ENCODE peak calls at places on chromosomes 11 and 22, in five cellular contexts. One of them, this sample, is unnamed.
A peak's percentile ranks its signal among the peaks of the same experiment; 100 is the strongest.

GRCh38 chr22:22507743-22508273 is 734 bp downstream of the ZNF280B start:
- DNase-seq in NCI-H1436 treated with DMSO at 0.1 percent for 48 hours: no peak
- DNase-seq in IMR-90: no peak
- DNase-seq in mesendoderm: peak; percentile 25
- DNase-seq in CD8-positive, alpha-beta memory T cell: no peak
- DNase-seq in this sample: no peak

GRCh38 chr11:13140873-13141655 is 131.9 kb downstream of the RASSF10 start:
- DNase-seq in mesendoderm: no peak
- DNase-seq in IMR-90: peak; percentile 38
- DNase-seq in NCI-H1436 treated with DMSO at 0.1 percent for 48 hours: no peak
- DNase-seq in CD8-positive, alpha-beta memory T cell: no peak
- DNase-seq in this sample: no peak

GRCh38 chr22:36506637-36507517 is at the start of gene FOXRED2:
- DNase-seq in IMR-90: peak; percentile 68
- DNase-seq in CD8-positive, alpha-beta memory T cell: peak; percentile 85
- DNase-seq in mesendoderm: peak; percentile 94
- DNase-seq in NCI-H1436 treated with DMSO at 0.1 percent for 48 hours: peak; percentile 60
- DNase-seq in this sample: peak; percentile 89

GRCh38 chr11:114242032-114242431 is 54.2 kb upstream of the NNMT start:
- DNase-seq in IMR-90: no peak
- DNase-seq in NCI-H1436 treated with DMSO at 0.1 percent for 48 hours: no peak
- DNase-seq in mesendoderm: no peak
- DNase-seq in CD8-positive, alpha-beta memory T cell: no peak
- DNase-seq in this sample: no peak

GRCh38 chr22:38832005-38832978 is 11.5 kb downstream of the NPTXR start:
- DNase-seq in CD8-positive, alpha-beta memory T cell: no peak
- DNase-seq in IMR-90: no peak
- DNase-seq in NCI-H1436 treated with DMSO at 0.1 percent for 48 hours: peak; percentile 20
- DNase-seq in mesendoderm: no peak
- DNase-seq in this sample: no peak

GRCh38 chr11:96055706-96056387 is 131.9 kb upstream of the MTMR2 start:
- DNase-seq in IMR-90: peak; percentile 62
- DNase-seq in NCI-H1436 treated with DMSO at 0.1 percent for 48 hours: no peak
- DNase-seq in mesendoderm: peak; percentile 92
- DNase-seq in CD8-positive, alpha-beta memory T cell: no peak
- DNase-seq in this sample: no peak

GRCh38 chr11:9601041-9601875 is 27.8 kb downstream of the WEE1 start:
- DNase-seq in NCI-H1436 treated with DMSO at 0.1 percent for 48 hours: no peak
- DNase-seq in mesendoderm: peak; percentile 94
- DNase-seq in IMR-90: peak; percentile 89
- DNase-seq in CD8-positive, alpha-beta memory T cell: peak; percentile 52
- DNase-seq in this sample: peak; percentile 69

GRCh38 chr22:32729368-32729767 is 72.1 kb upstream of the TIMP3 start:
- DNase-seq in IMR-90: no peak
- DNase-seq in mesendoderm: no peak
- DNase-seq in CD8-positive, alpha-beta memory T cell: no peak
- DNase-seq in NCI-H1436 treated with DMSO at 0.1 percent for 48 hours: no peak
- DNase-seq in this sample: no peak

GRCh38 chr11:30295178-30295885 is 27.6 kb upstream of the ARL14EP start:
- DNase-seq in CD8-positive, alpha-beta memory T cell: no peak
- DNase-seq in IMR-90: no peak
- DNase-seq in mesendoderm: no peak
- DNase-seq in NCI-H1436 treated with DMSO at 0.1 percent for 48 hours: no peak
- DNase-seq in this sample: no peak

GRCh38 chr11:9850224-9850895 is 186.5 kb downstream of the SWAP70 start:
- DNase-seq in CD8-positive, alpha-beta memory T cell: no peak
- DNase-seq in IMR-90: peak; percentile 31
- DNase-seq in NCI-H1436 treated with DMSO at 0.1 percent for 48 hours: no peak
- DNase-seq in mesendoderm: no peak
- DNase-seq in this sample: no peak

GRCh38 chr11:61554172-61554988 is 26.5 kb downstream of the SYT7 start:
- DNase-seq in IMR-90: no peak
- DNase-seq in NCI-H1436 treated with DMSO at 0.1 percent for 48 hours: no peak
- DNase-seq in CD8-positive, alpha-beta memory T cell: no peak
- DNase-seq in mesendoderm: no peak
- DNase-seq in this sample: no peak

GRCh38 chr11:86176165-86176884 is 68.2 kb upstream of the EED start:
- DNase-seq in NCI-H1436 treated with DMSO at 0.1 percent for 48 hours: no peak
- DNase-seq in IMR-90: peak; percentile 52
- DNase-seq in CD8-positive, alpha-beta memory T cell: no peak
- DNase-seq in mesendoderm: no peak
- DNase-seq in this sample: no peak

GRCh38 chr11:124442442-124442841 is 3.1 kb downstream of the OR8B8 start:
- DNase-seq in CD8-positive, alpha-beta memory T cell: no peak
- DNase-seq in IMR-90: no peak
- DNase-seq in mesendoderm: peak; percentile 4
- DNase-seq in NCI-H1436 treated with DMSO at 0.1 percent for 48 hours: no peak
- DNase-seq in this sample: no peak

GRCh38 chr22:22753526-22754267 is 109.3 kb downstream of the GGTLC2 start:
- DNase-seq in CD8-positive, alpha-beta memory T cell: peak; percentile 76
- DNase-seq in IMR-90: peak; percentile 21
- DNase-seq in NCI-H1436 treated with DMSO at 0.1 percent for 48 hours: no peak
- DNase-seq in mesendoderm: peak; percentile 77
- DNase-seq in this sample: peak; percentile 86

GRCh38 chr11:78156081-78156844 is 16.8 kb upstream of the ALG8 start:
- DNase-seq in CD8-positive, alpha-beta memory T cell: no peak
- DNase-seq in mesendoderm: no peak
- DNase-seq in NCI-H1436 treated with DMSO at 0.1 percent for 48 hours: no peak
- DNase-seq in IMR-90: no peak
- DNase-seq in this sample: no peak

GRCh38 chr11:76638267-76639197 is 32.0 kb downstream of the LRRC32 start:
- DNase-seq in IMR-90: no peak
- DNase-seq in CD8-positive, alpha-beta memory T cell: no peak
- DNase-seq in mesendoderm: no peak
- DNase-seq in NCI-H1436 treated with DMSO at 0.1 percent for 48 hours: no peak
- DNase-seq in this sample: no peak

GRCh38 chr22:48443680-48444079 is 1384.0 kb downstream of the BRD1 start:
- DNase-seq in CD8-positive, alpha-beta memory T cell: no peak
- DNase-seq in IMR-90: no peak
- DNase-seq in mesendoderm: no peak
- DNase-seq in NCI-H1436 treated with DMSO at 0.1 percent for 48 hours: no peak
- DNase-seq in this sample: no peak

GRCh38 chr22:46368422-46368821 is 32.9 kb downstream of the TRMU start:
- DNase-seq in mesendoderm: no peak
- DNase-seq in IMR-90: no peak
- DNase-seq in CD8-positive, alpha-beta memory T cell: no peak
- DNase-seq in NCI-H1436 treated with DMSO at 0.1 percent for 48 hours: no peak
- DNase-seq in this sample: no peak

GRCh38 chr22:50303848-50304527 is 3.5 kb downstream of the PLXNB2 start:
- DNase-seq in CD8-positive, alpha-beta memory T cell: no peak
- DNase-seq in NCI-H1436 treated with DMSO at 0.1 percent for 48 hours: no peak
- DNase-seq in mesendoderm: peak; percentile 68
- DNase-seq in IMR-90: no peak
- DNase-seq in this sample: peak; percentile 77

GRCh38 chr11:65506770-65507485 is 8.1 kb downstream of the MALAT1 start:
- DNase-seq in NCI-H1436 treated with DMSO at 0.1 percent for 48 hours: no peak
- DNase-seq in mesendoderm: peak; percentile 95
- DNase-seq in CD8-positive, alpha-beta memory T cell: peak; percentile 30
- DNase-seq in IMR-90: peak; percentile 95
- DNase-seq in this sample: peak; percentile 74

GRCh38 chr11:5291207-5291838 is 10.4 kb downstream of the OR51B4 start:
- DNase-seq in NCI-H1436 treated with DMSO at 0.1 percent for 48 hours: no peak
- DNase-seq in CD8-positive, alpha-beta memory T cell: no peak
- DNase-seq in IMR-90: peak; percentile 68
- DNase-seq in mesendoderm: peak; percentile 81
- DNase-seq in this sample: peak; percentile 33

GRCh38 chr11:123454060-123454651 is 24.1 kb downstream of the GRAMD1B start:
- DNase-seq in CD8-positive, alpha-beta memory T cell: peak; percentile 49
- DNase-seq in IMR-90: peak; percentile 61
- DNase-seq in NCI-H1436 treated with DMSO at 0.1 percent for 48 hours: no peak
- DNase-seq in mesendoderm: peak; percentile 95
- DNase-seq in this sample: no peak

GRCh38 chr22:41870786-41871185 is 37.9 kb downstream of the SREBF2 start:
- DNase-seq in NCI-H1436 treated with DMSO at 0.1 percent for 48 hours: no peak
- DNase-seq in CD8-positive, alpha-beta memory T cell: no peak
- DNase-seq in mesendoderm: no peak
- DNase-seq in IMR-90: no peak
- DNase-seq in this sample: no peak

GRCh38 chr11:125132586-125132985 is 21.2 kb upstream of the TMEM218 start:
- DNase-seq in IMR-90: peak; percentile 80
- DNase-seq in NCI-H1436 treated with DMSO at 0.1 percent for 48 hours: no peak
- DNase-seq in mesendoderm: no peak
- DNase-seq in CD8-positive, alpha-beta memory T cell: no peak
- DNase-seq in this sample: no peak